ENCODE peak calls at places on chromosomes 11 and 22, in nine cellular contexts. J, O, Q, U, F, S, T, I and C are unnamed samples.
A peak's percentile ranks its signal among the peaks of the same experiment; 100 is the strongest.

GRCh38 chr11:75097173-75097557 is 489 bp upstream of the OR2AT4 start:
- DNase-seq in S (no peak), I (no peak), U (no peak), F (no peak), J (no peak), Q (no peak), O (no peak), T (no peak), C (no peak)

GRCh38 chr22:35637254-35637653 is 11.0 kb upstream of the APOL6 start:
- DNase-seq in O (no peak), T (no peak), F (no peak), S (no peak), U (no peak), Q (no peak), J (no peak), I (no peak), C (no peak)

GRCh38 chr11:123451183-123451907 is 21.3 kb downstream of the GRAMD1B start:
- DNase-seq in Q (no peak), T (no peak), I (no peak), J (no peak), S (no peak), F (no peak), U (no peak), O (no peak), C (peak; percentile 16)

GRCh38 chr11:33701302-33701701 is 676 bp upstream of the C11orf91 start:
- DNase-seq in O (no peak), S (no peak), U (peak; percentile 91), J (peak; percentile 45), I (peak; percentile 48), T (no peak), F (no peak), Q (no peak), C (no peak)

GRCh38 chr11:130426223-130427048 is 2.0 kb downstream of the ADAMTS8 start:
- DNase-seq in F (no peak), U (no peak), Q (no peak), T (no peak), S (no peak), I (no peak), O (no peak), J (no peak), C (no peak)

GRCh38 chr22:33018232-33018864 is 39.8 kb downstream of the SYN3 start:
- DNase-seq in I (peak; percentile 40), T (no peak), U (no peak), J (peak; percentile 39), S (peak; percentile 51), O (peak; percentile 47), F (peak; percentile 73), Q (peak; percentile 23), C (peak; percentile 60)

GRCh38 chr11:68685656-68686380 is 1.5 kb downstream of the GAL start:
- DNase-seq in J (no peak), Q (no peak), F (no peak), U (no peak), I (no peak), O (no peak), S (no peak), T (no peak), C (no peak)

GRCh38 chr22:50112151-50113118 is 22.6 kb downstream of the MOV10L1 start:
- DNase-seq in Q (no peak), F (peak; percentile 39), T (no peak), O (no peak), J (peak; percentile 36), I (peak; percentile 64), S (peak; percentile 11), U (peak; percentile 11), C (peak; percentile 70)

GRCh38 chr11:109892321-109892794 is 200.8 kb upstream of the ZC3H12C start:
- DNase-seq in J (no peak), O (no peak), I (no peak), Q (no peak), F (no peak), T (no peak), S (no peak), U (peak; percentile 85), C (no peak)

GRCh38 chr11:1515082-1516060 is 28.8 kb upstream of the MOB2 start:
- DNase-seq in S (peak; percentile 79), F (peak; percentile 92), I (peak; percentile 43), Q (peak; percentile 68), J (peak; percentile 43), U (peak; percentile 30), T (no peak), O (peak; percentile 86), C (peak; percentile 84)
- TF ChIP-seq CTCF in S (peak; percentile 96), F (peak; percentile 98), I (peak; percentile 81), Q (peak; percentile 97), J (peak; percentile 98), U (peak; percentile 81), T (peak; percentile 94), O (peak; percentile 91), C (peak; percentile 88)

GRCh38 chr11:64803846-64804345 is 882 bp upstream of the MAP4K2 start:
- DNase-seq in F (no peak), T (no peak), J (no peak), I (no peak), O (no peak), Q (no peak), S (no peak), U (no peak), C (no peak)

GRCh38 chr11:64803163-64803845 is at the start of gene MAP4K2:
- DNase-seq in J (peak; percentile 73), T (no peak), O (peak; percentile 90), I (peak; percentile 74), Q (peak; percentile 79), U (peak; percentile 77), F (peak; percentile 98), S (peak; percentile 88), C (peak; percentile 88)

GRCh38 chr11:64802370-64803162 is 448 bp downstream of the MAP4K2 start:
- DNase-seq in U (no peak), S (no peak), J (no peak), F (no peak), O (no peak), Q (no peak), I (no peak), T (no peak), C (peak; percentile 53)

GRCh38 chr11:64805481-64805880 is 2.5 kb upstream of the MAP4K2 start:
- DNase-seq in J (no peak), T (no peak), Q (no peak), F (no peak), I (no peak), O (no peak), U (no peak), S (no peak), C (no peak)

DNA sequence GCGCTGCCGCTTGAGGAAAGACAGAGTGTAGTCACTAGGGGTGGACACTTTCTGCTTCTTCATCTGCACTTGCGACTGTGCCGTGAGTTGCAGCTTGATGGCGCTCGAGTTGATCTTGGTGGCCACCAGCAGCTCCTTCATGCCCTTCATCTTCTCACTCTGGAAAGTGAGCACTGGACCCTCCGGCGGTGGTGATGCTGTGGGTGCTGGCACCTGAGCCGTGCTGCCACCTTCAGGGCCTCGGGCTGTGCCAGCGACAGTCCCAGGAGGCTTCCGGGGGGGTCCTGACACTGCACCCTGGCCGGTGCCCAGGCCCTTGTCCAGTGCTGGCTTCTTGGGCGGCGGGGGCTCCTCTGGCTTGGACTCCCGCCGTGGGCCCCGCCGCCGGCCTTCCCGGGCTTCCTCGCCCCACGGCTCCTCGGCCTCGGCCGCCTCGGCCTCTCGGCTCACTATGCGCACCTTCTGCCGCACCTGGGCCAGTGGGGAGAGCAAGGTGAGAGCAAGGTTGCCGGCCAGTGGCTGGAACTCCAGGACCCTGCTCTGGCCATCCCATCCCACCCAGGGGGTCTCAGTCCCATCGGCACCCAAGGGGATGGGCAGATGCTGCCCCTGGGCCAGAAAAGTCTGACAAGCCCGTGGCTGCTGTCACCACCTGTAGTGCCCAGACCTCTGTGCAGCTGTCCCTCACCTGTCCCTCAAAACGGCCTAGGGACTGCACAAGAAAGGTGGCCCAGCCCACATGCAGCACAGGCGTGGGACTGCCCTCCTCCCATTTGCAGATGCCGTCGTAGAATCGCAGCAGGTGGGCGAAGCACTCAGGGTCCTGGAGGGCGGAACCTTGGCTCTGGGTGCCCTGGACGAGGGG is 1.6 kb upstream of the MAP4K2 start:
- DNase-seq in S (no peak), I (no peak), Q (no peak), O (no peak), J (no peak), T (no peak), F (no peak), U (no peak), C (peak; percentile 28)
- TF ChIP-seq CTCF in S (no peak), I (no peak), Q (no peak), O (no peak), J (no peak), T (no peak), F (no peak), U (no peak), C (no peak)

DNA sequence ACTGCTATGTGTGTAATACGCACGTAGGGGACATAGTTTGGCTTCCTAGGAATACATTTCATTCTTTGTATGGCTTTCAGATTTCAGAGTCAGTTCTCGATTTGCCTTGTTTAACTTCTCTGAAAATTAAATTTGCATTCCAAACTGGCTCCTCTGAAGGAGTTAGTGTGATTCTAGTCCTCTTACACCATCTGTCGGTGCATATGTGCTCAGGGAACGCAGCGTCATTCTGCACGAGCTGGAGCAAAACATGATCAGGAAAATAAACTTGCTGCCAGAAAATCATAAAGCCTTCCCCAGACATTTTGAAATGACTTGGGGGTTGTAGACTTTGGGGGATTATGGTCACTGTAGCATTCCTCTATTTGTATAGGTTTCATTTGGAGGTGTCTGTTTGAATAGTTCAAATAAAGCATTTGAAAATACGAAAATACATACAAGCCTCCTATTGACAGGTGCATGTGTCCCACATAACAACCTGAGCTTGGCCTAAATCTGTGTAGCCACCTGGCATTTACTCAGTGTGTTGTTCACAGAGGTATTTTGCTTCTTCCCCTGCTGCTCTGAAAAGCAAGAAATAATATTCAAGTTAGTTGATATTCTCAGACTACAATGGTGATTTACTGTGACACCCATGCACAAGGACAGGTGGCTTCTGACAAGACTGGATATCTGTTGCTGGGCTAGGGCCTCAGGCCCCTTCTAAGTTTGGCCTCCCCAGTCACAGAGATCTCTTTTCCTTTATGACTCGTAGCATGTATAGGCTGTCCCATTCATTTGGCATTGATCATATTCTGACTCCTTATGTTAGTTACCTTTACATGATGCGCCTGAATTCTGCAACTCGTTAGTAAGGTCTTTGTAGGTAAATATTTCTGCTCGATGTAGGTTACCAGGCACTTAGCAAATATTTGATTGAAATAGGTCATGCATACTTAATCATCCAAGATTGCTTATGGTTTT is 81.6 kb upstream of the SORL1-AS1 start:
- DNase-seq in T (no peak), I (peak; percentile 55), O (peak; percentile 15), F (no peak), Q (no peak), S (peak; percentile 26), U (peak; percentile 6), J (peak; percentile 33), C (no peak)
- TF ChIP-seq CTCF in T (peak; percentile 68), I (peak; percentile 76), O (no peak), F (no peak), Q (no peak), S (no peak), U (no peak), J (peak; percentile 63), C (no peak)

DNA sequence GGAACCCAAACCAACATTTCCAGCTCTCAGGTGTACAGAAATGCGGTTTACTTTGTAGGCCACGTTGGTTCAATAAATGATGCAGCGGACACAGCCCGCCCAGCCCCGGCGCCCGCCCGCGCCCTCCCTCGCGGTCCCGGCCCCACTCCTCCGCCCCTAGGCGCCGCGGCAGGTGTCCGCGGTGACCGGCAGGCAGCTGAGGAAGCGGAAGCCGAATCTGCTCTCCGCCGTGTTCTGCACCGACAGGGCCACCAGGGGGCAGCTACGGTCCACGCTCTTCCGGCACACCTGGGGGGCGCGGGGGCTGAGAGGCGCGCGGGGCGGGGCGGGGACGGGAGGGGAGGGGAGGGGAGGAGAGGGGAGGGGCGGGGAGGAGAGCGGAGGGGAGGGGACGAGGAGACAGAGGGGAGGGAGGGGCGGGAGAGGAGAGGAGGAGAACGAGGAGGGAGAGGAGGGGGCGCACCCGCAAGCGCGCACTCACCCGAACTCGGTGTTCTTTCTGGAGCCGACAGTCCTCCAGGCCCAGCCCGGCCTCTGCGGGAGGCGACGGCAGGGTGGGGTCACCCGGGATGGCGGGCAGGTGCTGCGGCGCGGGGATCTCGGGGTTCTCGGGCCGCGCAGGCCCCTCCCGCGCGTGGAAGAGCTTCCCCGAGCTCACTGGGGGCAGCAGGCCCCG is 5.6 kb downstream of the LMNTD2 start:
- DNase-seq in S (peak; percentile 83), I (no peak), U (peak; percentile 62), F (peak; percentile 92), Q (peak; percentile 68), J (no peak), T (no peak), O (peak; percentile 64), C (peak; percentile 79)
- TF ChIP-seq CTCF in S (peak; percentile 69), I (peak; percentile 49), U (peak; percentile 36), F (peak; percentile 89), Q (peak; percentile 31), J (peak; percentile 76), T (peak; percentile 57), O (peak; percentile 21), C (peak; percentile 49)